ENCODE peak calls at places on chromosomes 11 and 22, in ten cellular contexts. B is K562; V is gastroesophageal sphincter; T is CD4-positive, alpha-beta T cell; K is aorta; C is activated naive CD8-positive, alpha-beta T cell treated with anti-CD3 and anti-CD28 coated beads, Interleukin-2, amount 50 U/mL, for 24 hours; R is psoas muscle; F is pancreas; N is left lobe of liver; O is heart right ventricle. J is an unnamed sample.

GRCh38 chr11:118295834-118296454 is 8.6 kb upstream of the CD3E start:
- ATAC-seq in B (peak), V (no peak), T (peak), K (no peak), C (peak), R (no peak), F (peak), N (peak), O (no peak), J (no peak)

GRCh38 chr11:103266167-103266831 is 157.1 kb downstream of the DYNC2H1 start:
- ATAC-seq in B (no peak), V (peak), T (no peak), K (peak), C (no peak), R (no peak), F (no peak), N (no peak), O (no peak), J (peak)

GRCh38 chr11:103947566-103947919 is 88.9 kb upstream of the DDI1 start:
- ATAC-seq in B (no peak), V (peak), T (no peak), K (peak), C (no peak), R (peak), F (peak), N (no peak), O (no peak), J (no peak)

GRCh38 chr11:56876621-56877312 is 111.9 kb upstream of the OR5AK2 start:
- ATAC-seq in B (no peak), V (peak), T (no peak), K (peak), C (no peak), R (peak), F (peak), N (no peak), O (no peak), J (no peak)

GRCh38 chr11:133697603-133698002 is 147.7 kb downstream of the SPATA19 start:
- ATAC-seq in B (no peak), V (no peak), T (no peak), K (no peak), C (no peak), R (no peak), F (no peak), N (no peak), O (peak), J (no peak)

GRCh38 chr11:10927533-10927932 is 69.7 kb upstream of the ZBED5 start:
- ATAC-seq in B (no peak), V (no peak), T (no peak), K (no peak), C (no peak), R (no peak), F (no peak), N (peak), O (no peak), J (no peak)

GRCh38 chr11:107705027-107705426 is 6.8 kb downstream of the SLN start:
- ATAC-seq in B (no peak), V (peak), T (no peak), K (peak), C (no peak), R (peak), F (no peak), N (no peak), O (no peak), J (no peak)

GRCh38 chr11:59556883-59557205 is 45.5 kb downstream of the OR4D9 start:
- ATAC-seq in B (peak), V (no peak), T (no peak), K (no peak), C (peak), R (no peak), F (no peak), N (no peak), O (no peak), J (no peak)

GRCh38 chr22:20451920-20452319 is 14.3 kb upstream of the SCARF2 start:
- ATAC-seq in B (no peak), V (no peak), T (no peak), K (no peak), C (no peak), R (no peak), F (no peak), N (no peak), O (no peak), J (no peak)